ENCODE peak calls at places on chromosomes 12 and 14, in ten cellular contexts. K is tibial nerve, P is pancreas, W is upper lobe of right lung, H is astrocyte of the spinal cord, B is brain microvascular endothelial cell, Q is left ventricle myocardium inferior, X is bronchial epithelial cell, G is cardiac muscle cell, T is sigmoid colon. Z is an unnamed sample.

GRCh38 chr14:51368721-51369163 is 128.7 kb downstream of the TMX1 start:
- DNase-seq in K (peak; percentile 73), P (no peak), W (no peak), H (peak; percentile 83), B (peak; percentile 90), Q (no peak), X (peak; percentile 63), G (no peak), T (no peak), Z (no peak)

GRCh38 chr12:46371718-46372130 is 849 bp downstream of the SLC38A2 start:
- DNase-seq in K (peak; percentile 52), P (peak; percentile 89), W (peak; percentile 90), H (peak; percentile 64), B (peak; percentile 45), Q (peak; percentile 67), X (no peak), G (peak; percentile 68), T (peak; percentile 89), Z (peak; percentile 95)

GRCh38 chr12:118061011-118061875 is at the start of gene WSB2:
- DNase-seq in K (peak; percentile 84), P (peak; percentile 85), W (peak; percentile 92), H (peak; percentile 69), B (peak; percentile 48), Q (peak; percentile 84), X (no peak), G (peak; percentile 58), T (peak; percentile 86), Z (peak; percentile 72)

GRCh38 chr14:35808076-35808657 is 928 bp downstream of the RALGAPA1 start:
- DNase-seq in K (no peak), P (no peak), W (no peak), H (peak; percentile 16), B (no peak), Q (no peak), X (peak; percentile 69), G (no peak), T (no peak), Z (no peak)

GRCh38 chr12:67509987-67510386 is 138.6 kb upstream of the DYRK2 start:
- DNase-seq in K (no peak), P (no peak), W (no peak), H (peak; percentile 9), B (peak; percentile 28), Q (no peak), X (no peak), G (no peak), T (no peak), Z (no peak)

GRCh38 chr12:96313606-96314005 is 86.6 kb downstream of the CDK17 start:
- DNase-seq in K (no peak), P (no peak), W (no peak), H (no peak), B (no peak), Q (no peak), X (no peak), G (no peak), T (no peak), Z (no peak)

GRCh38 chr12:7176595-7176994 is 12.9 kb upstream of the PEX5 start:
- DNase-seq in K (no peak), P (no peak), W (no peak), H (no peak), B (no peak), Q (no peak), X (peak; percentile 50), G (no peak), T (no peak), Z (no peak)

GRCh38 chr14:79639638-79640037 is 571.7 kb downstream of the DIO2 start:
- DNase-seq in K (no peak), P (no peak), W (no peak), H (no peak), B (no peak), Q (no peak), X (no peak), G (no peak), T (no peak), Z (no peak)

GRCh38 chr12:72274926-72275325 is 2.8 kb downstream of the TRHDE start:
- DNase-seq in K (no peak), P (no peak), W (no peak), H (peak; percentile 52), B (no peak), Q (no peak), X (no peak), G (no peak), T (no peak), Z (no peak)

DNA sequence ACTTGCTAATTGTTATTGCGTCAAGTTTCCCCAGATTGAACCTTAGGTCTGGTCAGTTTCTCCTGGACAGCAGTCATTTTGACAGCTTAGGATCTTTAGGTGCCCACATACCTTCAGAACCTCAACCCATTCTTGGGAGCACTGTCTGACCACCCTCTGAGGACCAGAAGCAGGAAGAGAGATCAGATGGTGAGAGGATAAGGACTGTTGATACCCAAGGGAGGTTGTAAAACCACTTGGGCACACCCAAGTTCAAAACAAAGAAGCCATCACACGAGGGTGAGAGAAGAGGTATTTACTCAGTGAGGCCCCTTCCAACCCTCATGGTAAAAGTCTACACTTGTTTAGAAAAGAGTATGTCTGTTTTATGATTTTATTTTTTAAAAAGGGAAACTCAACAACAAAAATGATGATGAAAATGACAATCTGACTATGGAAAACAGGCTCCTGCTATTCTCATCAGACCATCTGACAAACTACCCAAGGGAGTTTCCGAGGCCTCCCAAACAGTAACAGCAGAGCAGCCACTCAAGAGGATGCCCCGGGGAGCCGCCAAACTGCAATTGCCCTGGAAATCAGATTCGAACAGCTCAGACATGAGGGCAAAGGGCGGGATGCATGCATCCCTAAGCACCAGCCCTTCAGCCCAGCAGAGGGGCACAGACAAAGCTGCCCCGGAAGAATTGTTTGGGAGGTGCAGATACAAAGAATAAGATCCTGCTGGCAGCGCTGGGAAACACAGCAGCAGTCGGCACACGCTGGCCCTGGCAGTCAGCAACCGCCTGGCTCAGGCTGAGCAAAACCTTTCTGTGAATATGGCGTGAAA is 162.6 kb upstream of the PLEKHG7 start:
- DNase-seq in K (no peak), P (peak; percentile 76), W (no peak), H (no peak), B (no peak), Q (peak; percentile 27), X (no peak), G (peak; percentile 8), T (peak; percentile 65), Z (no peak)
- H3K4me3 ChIP-seq in K (no peak overlapping the region), P (no peak overlapping the region), W (no peak overlapping the region), H (no peak overlapping the region), B (no peak overlapping the region), Q (no peak overlapping the region), X (no peak overlapping the region), G (no peak overlapping the region), T (no peak overlapping the region), Z (no peak overlapping the region)

GRCh38 chr12:6072302-6072752 is 52.1 kb downstream of the VWF start:
- DNase-seq in K (no peak), P (no peak), W (no peak), H (peak; percentile 49), B (peak; percentile 78), Q (no peak), X (peak; percentile 91), G (no peak), T (no peak), Z (no peak)
- TF ChIP-seq CTCF in K (no peak), P (no peak), W (peak; percentile 11), H (peak; percentile 36), B (peak; percentile 56), Q (peak; percentile 39), X (peak; percentile 58), G (peak; percentile 56), T (no peak), Z (no peak)

GRCh38 chr12:124296295-124296915 is 1.5 kb downstream of the RFLNA start:
- DNase-seq in K (no peak), P (no peak), W (no peak), H (no peak), B (no peak), Q (no peak), X (no peak), G (no peak), T (no peak), Z (no peak)
- H3K4me3 ChIP-seq in K (peak overlapping the region; percentile 39), P (no peak overlapping the region), W (no peak overlapping the region), H (peak overlapping the region; percentile 50), B (peak overlapping the region; percentile 34), Q (peak overlapping the region; percentile 33), X (no peak overlapping the region), G (no peak overlapping the region), T (no peak overlapping the region), Z (no peak overlapping the region)

GRCh38 chr12:106897082-106897481 is 58.6 kb upstream of the TMEM263 start:
- DNase-seq in K (no peak), P (no peak), W (no peak), H (peak; percentile 16), B (no peak), Q (no peak), X (no peak), G (no peak), T (no peak), Z (no peak)
- TF ChIP-seq CTCF in K (peak; percentile 29), P (no peak), W (no peak), H (no peak), B (peak; percentile 28), Q (no peak), X (no peak), G (no peak), T (no peak), Z (no peak)

GRCh38 chr14:21102472-21103164 is 1.8 kb downstream of the TMEM253 start:
- DNase-seq in K (no peak), P (no peak), W (no peak), H (no peak), B (no peak), Q (no peak), X (no peak), G (no peak), T (no peak), Z (no peak)
- H3K4me3 ChIP-seq in K (no peak overlapping the region), P (peak overlapping the region; percentile 60), W (no peak overlapping the region), H (peak overlapping the region; percentile 80), B (peak overlapping the region; percentile 73), Q (peak overlapping the region; percentile 88), X (peak overlapping the region; percentile 67), G (no peak overlapping the region), T (no peak overlapping the region), Z (no peak overlapping the region)

GRCh38 chr12:108832730-108833354 is 24.5 kb downstream of the SSH1 start:
- DNase-seq in K (no peak), P (no peak), W (no peak), H (peak; percentile 93), B (peak; percentile 86), Q (peak; percentile 20), X (peak; percentile 92), G (peak; percentile 39), T (no peak), Z (no peak)
- TF ChIP-seq CTCF in K (peak; percentile 16), P (no peak), W (no peak), H (no peak), B (peak; percentile 2), Q (no peak), X (no peak), G (no peak), T (no peak), Z (no peak)

GRCh38 chr12:78863482-78864427 is 819 bp upstream of the SYT1 start:
- DNase-seq in K (peak; percentile 15), P (peak; percentile 65), W (peak; percentile 73), H (peak; percentile 73), B (peak; percentile 51), Q (peak; percentile 14), X (peak; percentile 40), G (peak; percentile 43), T (peak; percentile 75), Z (no peak)
- H3K4me3 ChIP-seq in K (peak overlapping the region; percentile 39), P (peak overlapping the region; percentile 49), W (peak overlapping the region; percentile 44), H (peak overlapping the region; percentile 84), B (peak overlapping the region; percentile 85), Q (peak overlapping the region; percentile 59), X (peak overlapping the region; percentile 49), G (peak overlapping the region; percentile 52), T (peak overlapping the region; percentile 39), Z (peak overlapping the region; percentile 10)

DNA sequence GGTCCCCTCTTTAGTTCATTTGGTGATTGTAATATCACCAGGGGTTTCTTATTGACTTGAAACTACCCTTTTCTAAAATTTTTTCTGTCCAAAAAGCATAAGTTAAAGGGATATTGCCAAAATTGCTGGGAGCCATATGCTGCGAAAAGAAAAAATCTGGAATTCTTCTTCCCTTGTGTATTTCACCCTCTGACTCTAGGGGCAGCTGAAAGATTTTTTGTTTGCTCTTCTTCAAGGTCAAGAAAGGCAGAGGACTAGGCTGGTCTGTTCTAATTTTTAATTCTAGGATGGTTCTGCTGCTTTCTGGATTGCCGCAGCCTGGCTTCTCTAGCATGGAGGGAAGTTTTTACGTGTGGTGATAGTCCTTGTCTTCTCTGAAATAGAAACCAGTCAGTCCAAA is 61.6 kb downstream of the FBXL14 start:
- DNase-seq in K (no peak), P (no peak), W (no peak), H (peak; percentile 37), B (no peak), Q (no peak), X (no peak), G (no peak), T (no peak), Z (no peak)
- TF ChIP-seq CTCF in K (no peak), P (no peak), W (no peak), H (no peak), B (peak; percentile 27), Q (no peak), X (no peak), G (no peak), T (no peak), Z (no peak)

Z was measured in lower leg skin.